ENCODE peak calls at places on chromosomes 5 and 9, in ten cellular contexts. One of them, this sample, is unnamed.

GRCh38 chr5:154517181-154517580 is 39.2 kb upstream of the HAND1 start:
- DNase-seq in GM10248: no peak
- DNase-seq in NT2/D1: no peak
- DNase-seq in HTR-8/SVneo: no peak
- DNase-seq in M059J: peak; percentile 12
- DNase-seq in endothelial cell: no peak
- DNase-seq in stimulated activated CD8-positive, alpha-beta memory T cell treated with anti-CD3 and anti-CD28 coated beads, Interleukin-12 subunit alpha, Interleukin-12 subunit beta, amount 100 ng/mL, for 4 hours: no peak
- DNase-seq in LHCN-M2: no peak
- DNase-seq in A172: no peak
- DNase-seq in iPS-NIHi11: no peak
- DNase-seq in this sample: no peak

GRCh38 chr5:112977440-112977861 is 853 bp downstream of the DCP2 start:
- DNase-seq in GM10248: no peak
- DNase-seq in endothelial cell: no peak
- DNase-seq in NT2/D1: no peak
- DNase-seq in iPS-NIHi11: no peak
- DNase-seq in LHCN-M2: no peak
- DNase-seq in HTR-8/SVneo: no peak
- DNase-seq in stimulated activated CD8-positive, alpha-beta memory T cell treated with anti-CD3 and anti-CD28 coated beads, Interleukin-12 subunit alpha, Interleukin-12 subunit beta, amount 100 ng/mL, for 4 hours: no peak
- DNase-seq in M059J: peak; percentile 26
- DNase-seq in A172: no peak
- DNase-seq in this sample: no peak

GRCh38 chr9:131951905-131952304 is 127.8 kb downstream of the MED27 start:
- DNase-seq in iPS-NIHi11: no peak
- DNase-seq in LHCN-M2: peak; percentile 64
- DNase-seq in NT2/D1: no peak
- DNase-seq in endothelial cell: no peak
- DNase-seq in A172: no peak
- DNase-seq in HTR-8/SVneo: no peak
- DNase-seq in stimulated activated CD8-positive, alpha-beta memory T cell treated with anti-CD3 and anti-CD28 coated beads, Interleukin-12 subunit alpha, Interleukin-12 subunit beta, amount 100 ng/mL, for 4 hours: no peak
- DNase-seq in GM10248: no peak
- DNase-seq in M059J: no peak
- DNase-seq in this sample: no peak

GRCh38 chr5:171437286-171437821 is 17.9 kb downstream of the FGF18 start:
- DNase-seq in LHCN-M2: no peak
- DNase-seq in GM10248: no peak
- DNase-seq in HTR-8/SVneo: no peak
- DNase-seq in NT2/D1: no peak
- DNase-seq in M059J: no peak
- DNase-seq in stimulated activated CD8-positive, alpha-beta memory T cell treated with anti-CD3 and anti-CD28 coated beads, Interleukin-12 subunit alpha, Interleukin-12 subunit beta, amount 100 ng/mL, for 4 hours: no peak
- DNase-seq in iPS-NIHi11: peak; percentile 52
- DNase-seq in A172: no peak
- DNase-seq in endothelial cell: no peak
- DNase-seq in this sample: no peak

GRCh38 chr5:133324058-133324457 is 272.2 kb downstream of the HSPA4 start:
- DNase-seq in A172: no peak
- DNase-seq in iPS-NIHi11: no peak
- DNase-seq in endothelial cell: no peak
- DNase-seq in stimulated activated CD8-positive, alpha-beta memory T cell treated with anti-CD3 and anti-CD28 coated beads, Interleukin-12 subunit alpha, Interleukin-12 subunit beta, amount 100 ng/mL, for 4 hours: no peak
- DNase-seq in GM10248: no peak
- DNase-seq in M059J: no peak
- DNase-seq in HTR-8/SVneo: no peak
- DNase-seq in NT2/D1: no peak
- DNase-seq in LHCN-M2: no peak
- DNase-seq in this sample: no peak

GRCh38 chr5:135566422-135567416 is 12.1 kb downstream of the CXCL14 start:
- DNase-seq in endothelial cell: no peak
- DNase-seq in HTR-8/SVneo: no peak
- DNase-seq in stimulated activated CD8-positive, alpha-beta memory T cell treated with anti-CD3 and anti-CD28 coated beads, Interleukin-12 subunit alpha, Interleukin-12 subunit beta, amount 100 ng/mL, for 4 hours: no peak
- DNase-seq in M059J: no peak
- DNase-seq in NT2/D1: no peak
- DNase-seq in LHCN-M2: no peak
- DNase-seq in iPS-NIHi11: no peak
- DNase-seq in A172: no peak
- DNase-seq in GM10248: no peak
- DNase-seq in this sample: no peak

GRCh38 chr5:141605523-141606277 is 13.1 kb downstream of the DIAPH1 start:
- DNase-seq in NT2/D1: no peak
- DNase-seq in A172: no peak
- DNase-seq in iPS-NIHi11: no peak
- DNase-seq in HTR-8/SVneo: no peak
- DNase-seq in GM10248: peak; percentile 59
- DNase-seq in LHCN-M2: no peak
- DNase-seq in stimulated activated CD8-positive, alpha-beta memory T cell treated with anti-CD3 and anti-CD28 coated beads, Interleukin-12 subunit alpha, Interleukin-12 subunit beta, amount 100 ng/mL, for 4 hours: peak; percentile 45
- DNase-seq in M059J: no peak
- DNase-seq in endothelial cell: peak; percentile 36
- DNase-seq in this sample: peak; percentile 71

GRCh38 chr5:137201876-137202275 is 297.2 kb downstream of the SPOCK1 start:
- DNase-seq in endothelial cell: no peak
- DNase-seq in M059J: peak; percentile 60
- DNase-seq in HTR-8/SVneo: no peak
- DNase-seq in NT2/D1: no peak
- DNase-seq in stimulated activated CD8-positive, alpha-beta memory T cell treated with anti-CD3 and anti-CD28 coated beads, Interleukin-12 subunit alpha, Interleukin-12 subunit beta, amount 100 ng/mL, for 4 hours: no peak
- DNase-seq in LHCN-M2: peak; percentile 95
- DNase-seq in GM10248: no peak
- DNase-seq in A172: no peak
- DNase-seq in iPS-NIHi11: peak; percentile 23
- DNase-seq in this sample: no peak

GRCh38 chr9:136399176-136400037 is 563 bp downstream of the SNAPC4 start:
- DNase-seq in GM10248: peak; percentile 66
- DNase-seq in LHCN-M2: no peak
- DNase-seq in iPS-NIHi11: peak; percentile 50
- DNase-seq in HTR-8/SVneo: peak; percentile 5
- DNase-seq in endothelial cell: peak; percentile 32
- DNase-seq in M059J: peak; percentile 20
- DNase-seq in stimulated activated CD8-positive, alpha-beta memory T cell treated with anti-CD3 and anti-CD28 coated beads, Interleukin-12 subunit alpha, Interleukin-12 subunit beta, amount 100 ng/mL, for 4 hours: peak; percentile 27
- DNase-seq in NT2/D1: no peak
- DNase-seq in A172: peak; percentile 31
- DNase-seq in this sample: peak; percentile 61

GRCh38 chr5:33781286-33781685 is 110.5 kb downstream of the ADAMTS12 start:
- DNase-seq in endothelial cell: no peak
- DNase-seq in stimulated activated CD8-positive, alpha-beta memory T cell treated with anti-CD3 and anti-CD28 coated beads, Interleukin-12 subunit alpha, Interleukin-12 subunit beta, amount 100 ng/mL, for 4 hours: no peak
- DNase-seq in LHCN-M2: peak; percentile 99
- DNase-seq in iPS-NIHi11: no peak
- DNase-seq in GM10248: no peak
- DNase-seq in NT2/D1: no peak
- DNase-seq in HTR-8/SVneo: no peak
- DNase-seq in M059J: peak; percentile 92
- DNase-seq in A172: peak; percentile 81
- DNase-seq in this sample: no peak

GRCh38 chr9:1979815-1980367 is 35.3 kb upstream of the SMARCA2 start:
- DNase-seq in LHCN-M2: peak; percentile 88
- DNase-seq in iPS-NIHi11: no peak
- DNase-seq in stimulated activated CD8-positive, alpha-beta memory T cell treated with anti-CD3 and anti-CD28 coated beads, Interleukin-12 subunit alpha, Interleukin-12 subunit beta, amount 100 ng/mL, for 4 hours: no peak
- DNase-seq in GM10248: no peak
- DNase-seq in HTR-8/SVneo: no peak
- DNase-seq in M059J: peak; percentile 85
- DNase-seq in NT2/D1: no peak
- DNase-seq in A172: peak; percentile 28
- DNase-seq in endothelial cell: no peak
- DNase-seq in this sample: no peak

GRCh38 chr5:172700686-172701324 is 59.7 kb downstream of the NEURL1B start:
- DNase-seq in NT2/D1: no peak
- DNase-seq in stimulated activated CD8-positive, alpha-beta memory T cell treated with anti-CD3 and anti-CD28 coated beads, Interleukin-12 subunit alpha, Interleukin-12 subunit beta, amount 100 ng/mL, for 4 hours: no peak
- DNase-seq in endothelial cell: no peak
- DNase-seq in iPS-NIHi11: no peak
- DNase-seq in HTR-8/SVneo: no peak
- DNase-seq in GM10248: no peak
- DNase-seq in A172: no peak
- DNase-seq in M059J: peak; percentile 43
- DNase-seq in LHCN-M2: no peak
- DNase-seq in this sample: no peak

GRCh38 chr9:35651964-35652828 is 1.5 kb upstream of the SIT1 start:
- DNase-seq in M059J: peak; percentile 36
- DNase-seq in stimulated activated CD8-positive, alpha-beta memory T cell treated with anti-CD3 and anti-CD28 coated beads, Interleukin-12 subunit alpha, Interleukin-12 subunit beta, amount 100 ng/mL, for 4 hours: no peak
- DNase-seq in A172: no peak
- DNase-seq in endothelial cell: no peak
- DNase-seq in iPS-NIHi11: no peak
- DNase-seq in HTR-8/SVneo: no peak
- DNase-seq in LHCN-M2: peak; percentile 70
- DNase-seq in NT2/D1: no peak
- DNase-seq in GM10248: no peak
- DNase-seq in this sample: no peak

GRCh38 chr5:8829322-8830029 is 716.4 kb downstream of the SEMA5A start:
- DNase-seq in stimulated activated CD8-positive, alpha-beta memory T cell treated with anti-CD3 and anti-CD28 coated beads, Interleukin-12 subunit alpha, Interleukin-12 subunit beta, amount 100 ng/mL, for 4 hours: no peak
- DNase-seq in A172: peak; percentile 99
- DNase-seq in M059J: peak; percentile 99
- DNase-seq in GM10248: no peak
- DNase-seq in LHCN-M2: peak; percentile 99
- DNase-seq in iPS-NIHi11: no peak
- DNase-seq in NT2/D1: peak; percentile 16
- DNase-seq in HTR-8/SVneo: peak; percentile 93
- DNase-seq in endothelial cell: no peak
- DNase-seq in this sample: no peak

This sample was measured in GM06990.